ENCODE peak calls at places on chromosomes 1 and 21, in four cellular contexts. L, C, W and B are unnamed samples.

GRCh38 chr1:35726814-35727433 is 8.2 kb upstream of the C1orf216 start:
- DNase-seq in L (peak), C (no peak), W (peak), B (peak)

GRCh38 chr1:203360772-203361171 is 9.8 kb upstream of the FMOD start:
- DNase-seq in L (no peak), C (no peak), W (no peak), B (peak)

GRCh38 chr1:160453443-160453842 is 53.1 kb downstream of the VANGL2 start:
- DNase-seq in L (no peak), C (peak), W (no peak), B (no peak)

GRCh38 chr1:23634840-23635642 is 56.6 kb upstream of the RPL11 start:
- DNase-seq in L (peak), C (peak), W (peak), B (peak)

GRCh38 chr1:215777370-215777925 is 210.3 kb downstream of the KCTD3 start:
- DNase-seq in L (no peak), C (no peak), W (no peak), B (no peak)

GRCh38 chr1:182080955-182081582 is 19.6 kb upstream of the ZNF648 start:
- DNase-seq in L (peak), C (no peak), W (peak), B (peak)

GRCh38 chr1:181018901-181019681 is 3.6 kb downstream of the STX6 start:
- DNase-seq in L (no peak), C (no peak), W (no peak), B (no peak)

GRCh38 chr1:200445213-200445612 is 35.4 kb upstream of the ZNF281 start:
- DNase-seq in L (no peak), C (no peak), W (no peak), B (no peak)

GRCh38 chr1:155645648-155646047 is 35.6 kb downstream of the MSTO1 start:
- DNase-seq in L (no peak), C (no peak), W (no peak), B (no peak)

GRCh38 chr1:234288946-234289345 is 84.3 kb upstream of the COA6 start:
- DNase-seq in L (no peak), C (no peak), W (no peak), B (no peak)

GRCh38 chr1:233379869-233380438 is 52.4 kb downstream of the MAP3K21 start:
- DNase-seq in L (no peak), C (no peak), W (no peak), B (no peak)

GRCh38 chr21:39597595-39598185 is 15.1 kb upstream of the B3GALT5 start:
- DNase-seq in L (no peak), C (no peak), W (no peak), B (no peak)

GRCh38 chr1:109262231-109263010 is 13.1 kb downstream of the CELSR2 start:
- DNase-seq in L (no peak), C (no peak), W (no peak), B (no peak)

GRCh38 chr1:102120910-102121309 is 124.2 kb upstream of the OLFM3 start:
- DNase-seq in L (no peak), C (no peak), W (no peak), B (no peak)

GRCh38 chr1:28663871-28664470 is 4.6 kb upstream of the GMEB1 start:
- DNase-seq in L (no peak), C (no peak), W (no peak), B (no peak)

GRCh38 chr1:63116016-63116415 is 206.4 kb upstream of the FOXD3 start:
- DNase-seq in L (no peak), C (no peak), W (no peak), B (no peak)

GRCh38 chr1:18283601-18284385 is 176.2 kb downstream of the IGSF21 start:
- DNase-seq in L (no peak), C (peak), W (no peak), B (no peak)

GRCh38 chr1:205604825-205605544 is 26.8 kb downstream of the ELK4 start:
- DNase-seq in L (no peak), C (no peak), W (no peak), B (no peak)

GRCh38 chr1:232428781-232429530 is 201.0 kb downstream of the SIPA1L2 start:
- DNase-seq in L (no peak), C (no peak), W (no peak), B (no peak)

GRCh38 chr1:181172082-181172481 is 83.6 kb downstream of the IER5 start:
- DNase-seq in L (no peak), C (no peak), W (no peak), B (no peak)

GRCh38 chr1:109274533-109275476 is 8.1 kb downstream of the PSRC1 start:
- DNase-seq in L (peak), C (no peak), W (peak), B (peak)

GRCh38 chr1:24870551-24871195 is 59.4 kb downstream of the RUNX3 start:
- DNase-seq in L (no peak), C (no peak), W (no peak), B (peak)

GRCh38 chr1:101257500-101258325 is 20.9 kb downstream of the S1PR1 start:
- DNase-seq in L (no peak), C (peak), W (peak), B (no peak)

GRCh38 chr1:184929711-184930202 is 44.6 kb downstream of the NIBAN1 start:
- DNase-seq in L (no peak), C (no peak), W (no peak), B (no peak)

GRCh38 chr1:108141604-108142003 is 58.5 kb downstream of the SLC25A24 start:
- DNase-seq in L (no peak), C (no peak), W (no peak), B (no peak)

GRCh38 chr1:154878371-154879355 is 8.6 kb upstream of the KCNN3 start:
- DNase-seq in L (peak), C (no peak), W (peak), B (peak)

GRCh38 chr1:77175230-77175844 is 43.9 kb downstream of the PIGK start:
- DNase-seq in L (no peak), C (no peak), W (no peak), B (no peak)

GRCh38 chr1:115506523-115507255 is 135.1 kb upstream of the VANGL1 start:
- DNase-seq in L (no peak), C (no peak), W (no peak), B (no peak)

GRCh38 chr1:185650602-185651230 is 83.5 kb upstream of the HMCN1 start:
- DNase-seq in L (no peak), C (no peak), W (no peak), B (no peak)

GRCh38 chr21:43646550-43647260 is 12.6 kb downstream of the HSF2BP start:
- DNase-seq in L (peak), C (no peak), W (peak), B (peak)

GRCh38 chr21:43644609-43645008 is 14.7 kb downstream of the HSF2BP start:
- DNase-seq in L (no peak), C (no peak), W (no peak), B (no peak)

GRCh38 chr21:43645987-43646386 is 13.3 kb downstream of the HSF2BP start:
- DNase-seq in L (no peak), C (no peak), W (no peak), B (no peak)

GRCh38 chr21:43643193-43643592 is 16.1 kb downstream of the HSF2BP start:
- DNase-seq in L (no peak), C (no peak), W (no peak), B (no peak)

DNA sequence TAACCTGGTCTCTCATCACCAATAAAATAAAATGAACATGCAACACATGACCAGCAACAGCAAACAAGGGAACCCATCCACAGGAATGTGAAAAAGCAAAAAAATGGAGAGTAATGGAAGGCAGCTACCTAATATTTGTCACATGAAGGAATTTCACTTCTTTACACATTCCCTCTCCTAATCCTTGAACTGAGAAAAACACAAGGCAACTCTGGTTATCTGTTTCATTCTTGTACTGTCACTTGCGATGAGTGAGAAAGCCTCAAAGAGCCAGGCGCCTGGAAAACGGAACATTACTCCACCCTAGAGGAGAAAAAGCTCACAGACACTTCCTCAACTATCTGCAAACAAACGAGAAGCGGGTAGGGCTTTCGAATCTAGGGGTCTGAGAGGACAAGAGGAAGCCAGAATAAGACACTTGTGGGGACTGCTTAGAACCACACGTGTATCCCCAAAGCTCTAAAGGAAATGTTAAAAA is 13.8 kb downstream of the HSF2BP start:
- DNase-seq in L (peak), C (no peak), W (peak), B (no peak)
- TF ChIP-seq PBX3 in L (no peak), C (no peak), W (no peak), B (peak)

DNA sequence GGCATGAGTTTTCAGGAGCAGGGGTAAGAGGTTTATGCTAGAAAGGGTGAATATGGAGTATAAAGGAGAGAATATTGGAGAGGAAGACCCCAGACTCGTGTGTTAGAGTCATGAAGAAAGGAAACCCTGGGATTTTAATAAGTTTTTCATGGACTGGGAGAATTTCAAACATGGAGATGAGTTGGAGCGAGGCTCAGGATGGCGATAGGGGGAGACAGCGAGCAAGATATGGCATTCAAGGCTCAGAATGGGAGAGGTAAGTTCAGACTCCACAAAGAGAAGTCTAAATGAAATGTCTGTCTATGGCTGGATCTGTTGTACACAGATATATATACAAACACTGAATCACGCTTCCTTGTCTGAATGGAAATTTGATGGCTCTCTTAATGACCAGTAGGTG is 92.5 kb downstream of the LRRC40 start:
- DNase-seq in L (no peak), C (no peak), W (no peak), B (no peak)
- TF ChIP-seq PBX3 in L (no peak), C (no peak), W (no peak), B (no peak)

GRCh38 chr1:197557302-197557701 is 218.0 kb downstream of the DENND1B start:
- DNase-seq in L (no peak), C (no peak), W (peak), B (no peak)
- TF ChIP-seq PBX3 in L (no peak), C (no peak), W (no peak), B (peak)

DNA sequence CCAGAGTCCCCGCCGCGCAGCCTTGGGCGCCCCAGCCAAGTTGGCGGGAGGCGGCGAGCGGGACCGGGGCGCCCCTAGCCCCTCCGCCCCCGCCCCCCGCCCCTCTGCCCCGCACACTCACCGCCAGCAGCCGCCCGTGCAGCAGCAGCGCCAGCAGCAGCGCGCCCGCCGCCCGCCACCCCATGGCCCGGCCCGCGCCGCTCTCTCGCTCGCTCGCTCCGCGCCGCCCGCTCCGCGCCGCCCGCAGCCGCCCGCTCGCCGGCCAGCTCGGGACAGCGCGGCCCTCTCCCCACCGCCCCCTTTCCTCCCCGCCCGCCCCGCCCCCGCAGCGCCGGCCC is at the start of gene HSPG2:
- DNase-seq in L (no peak), C (no peak), W (no peak), B (no peak)
- TF ChIP-seq PBX3 in L (no peak), C (no peak), W (no peak), B (no peak)